ENCODE peak calls at places on chromosome 7, in nine cellular contexts. U is IMR-90, X is esophagus squamous epithelium, J is H1, C is suprapubic skin, K is stomach, M is body of pancreas, H is tibial nerve, O is heart left ventricle. S is an unnamed sample.
A peak's percentile ranks its signal among the peaks of the same experiment; 100 is the strongest.

GRCh38 chr7:36115448-36116321 is 37.4 kb upstream of the EEPD1 start:
- DNase-seq in J (no peak), U (peak; percentile 97), K (peak; percentile 75), M (peak; percentile 44), X (no peak), O (peak; percentile 85), C (peak; percentile 90), H (no peak), S (peak; percentile 53)

GRCh38 chr7:8923164-8923806 is 489.9 kb downstream of the NXPH1 start:
- DNase-seq in U (no peak), K (no peak), J (no peak), H (no peak), C (no peak), O (no peak), X (no peak), M (no peak), S (no peak)

GRCh38 chr7:131369354-131369753 is 41.7 kb downstream of the MKLN1 start:
- DNase-seq in J (no peak), H (no peak), M (no peak), C (no peak), U (no peak), K (no peak), O (no peak), X (no peak), S (no peak)

GRCh38 chr7:54995631-54996340 is 23.0 kb upstream of the EGFR start:
- DNase-seq in X (no peak), J (no peak), O (no peak), K (no peak), M (no peak), C (no peak), U (peak; percentile 91), H (no peak), S (no peak)

GRCh38 chr7:9204571-9204970 is 771.2 kb downstream of the NXPH1 start:
- DNase-seq in J (no peak), M (no peak), O (no peak), U (no peak), X (no peak), H (no peak), C (no peak), K (no peak), S (no peak)

GRCh38 chr7:47228386-47229014 is 353.4 kb downstream of the TNS3 start:
- DNase-seq in O (no peak), J (no peak), H (no peak), C (no peak), M (no peak), X (no peak), U (no peak), K (no peak), S (no peak)

GRCh38 chr7:143936087-143937009 is 1.3 kb downstream of the OR2F2 start:
- DNase-seq in K (no peak), J (no peak), X (no peak), M (no peak), H (no peak), O (no peak), C (no peak), U (peak; percentile 85), S (no peak)

GRCh38 chr7:80136276-80137045 is 1.8 kb downstream of the GNAI1 start:
- DNase-seq in J (no peak), M (no peak), K (no peak), X (no peak), O (no peak), U (peak; percentile 63), C (no peak), H (no peak), S (no peak)

GRCh38 chr7:142332421-142332820 is 74.6 kb upstream of the PRSS58 start:
- DNase-seq in X (no peak), K (no peak), O (no peak), M (no peak), U (no peak), H (no peak), C (no peak), J (no peak), S (no peak)

GRCh38 chr7:1359681-1360485 is 99.4 kb downstream of the MICALL2 start:
- DNase-seq in O (peak; percentile 54), X (no peak), J (no peak), M (no peak), K (no peak), U (no peak), C (peak; percentile 50), H (no peak), S (no peak)

GRCh38 chr7:143381427-143382125 is 431 bp downstream of the ZYX start:
- DNase-seq in K (peak; percentile 61), X (no peak), M (peak; percentile 76), C (peak; percentile 92), U (peak; percentile 79), J (no peak), H (peak; percentile 62), O (peak; percentile 91), S (peak; percentile 79)

GRCh38 chr7:99386584-99387238 is 12.2 kb downstream of the ARPC1B start:
- DNase-seq in C (no peak), K (no peak), U (peak; percentile 37), H (no peak), M (no peak), X (no peak), J (no peak), O (no peak), S (no peak)

GRCh38 chr7:43646603-43647313 is 63.9 kb downstream of the STK17A start:
- DNase-seq in O (no peak), C (no peak), U (peak; percentile 60), M (no peak), K (no peak), X (no peak), H (no peak), J (no peak), S (no peak)

GRCh38 chr7:45704683-45705016 is 130.5 kb downstream of the ADCY1 start:
- DNase-seq in H (no peak), U (no peak), X (no peak), K (no peak), O (no peak), M (no peak), J (no peak), C (no peak), S (peak; percentile 2)

GRCh38 chr7:72925546-72926120 is 738 bp downstream of the POM121 start:
- DNase-seq in X (no peak), K (no peak), C (no peak), J (no peak), U (no peak), H (no peak), M (no peak), O (no peak), S (no peak)

GRCh38 chr7:72919256-72919775 is 5.6 kb upstream of the POM121 start:
- DNase-seq in U (no peak), O (no peak), J (no peak), H (no peak), K (no peak), M (no peak), C (no peak), X (no peak), S (no peak)

GRCh38 chr7:72924417-72924747 is 513 bp upstream of the POM121 start:
- DNase-seq in H (no peak), M (no peak), X (no peak), O (no peak), C (no peak), J (no peak), K (no peak), U (no peak), S (no peak)

GRCh38 chr7:72924748-72925545 is at the start of gene POM121:
- DNase-seq in C (peak; percentile 87), U (peak; percentile 86), M (peak; percentile 86), H (peak; percentile 75), K (peak; percentile 90), X (no peak), O (peak; percentile 89), J (peak; percentile 57), S (peak; percentile 88)
- TF ChIP-seq POLR2A in C (peak; percentile 66), U (peak; percentile 92), M (peak; percentile 82), H (no peak), K (no peak), X (peak; percentile 77), O (peak; percentile 76), J (peak; percentile 94), S (no peak)

DNA sequence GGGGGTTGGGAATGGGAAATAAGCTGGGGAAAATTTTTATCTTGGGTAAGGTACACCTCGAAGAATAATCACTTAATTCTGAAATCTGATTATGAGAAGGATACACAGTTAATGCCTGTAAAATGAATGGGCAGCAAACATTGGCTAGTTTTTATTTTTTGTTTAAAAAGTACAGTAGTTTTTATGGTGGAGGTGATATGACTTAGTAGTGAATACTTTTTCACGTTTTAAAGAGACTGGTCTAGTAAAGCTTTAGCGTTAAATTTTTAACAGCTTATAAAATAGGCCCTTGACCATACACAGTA is 1.8 kb downstream of the PTPN12 start:
- DNase-seq in U (no peak), K (no peak), C (no peak), H (no peak), O (no peak), M (no peak), J (no peak), X (no peak), S (no peak)
- H3K4me1 ChIP-seq in U (peaks cover 14% of the 10 kb centered on the region), K (peaks cover 56% of the 10 kb centered on the region), C (peaks cover 42% of the 10 kb centered on the region), H (peaks cover 18% of the 10 kb centered on the region), O (peaks cover 15% of the 10 kb centered on the region), M (peaks cover 19% of the 10 kb centered on the region), J (no peaks in the 10 kb centered on the region), X (peaks cover 59% of the 10 kb centered on the region), S (no peaks in the 10 kb centered on the region)

DNA sequence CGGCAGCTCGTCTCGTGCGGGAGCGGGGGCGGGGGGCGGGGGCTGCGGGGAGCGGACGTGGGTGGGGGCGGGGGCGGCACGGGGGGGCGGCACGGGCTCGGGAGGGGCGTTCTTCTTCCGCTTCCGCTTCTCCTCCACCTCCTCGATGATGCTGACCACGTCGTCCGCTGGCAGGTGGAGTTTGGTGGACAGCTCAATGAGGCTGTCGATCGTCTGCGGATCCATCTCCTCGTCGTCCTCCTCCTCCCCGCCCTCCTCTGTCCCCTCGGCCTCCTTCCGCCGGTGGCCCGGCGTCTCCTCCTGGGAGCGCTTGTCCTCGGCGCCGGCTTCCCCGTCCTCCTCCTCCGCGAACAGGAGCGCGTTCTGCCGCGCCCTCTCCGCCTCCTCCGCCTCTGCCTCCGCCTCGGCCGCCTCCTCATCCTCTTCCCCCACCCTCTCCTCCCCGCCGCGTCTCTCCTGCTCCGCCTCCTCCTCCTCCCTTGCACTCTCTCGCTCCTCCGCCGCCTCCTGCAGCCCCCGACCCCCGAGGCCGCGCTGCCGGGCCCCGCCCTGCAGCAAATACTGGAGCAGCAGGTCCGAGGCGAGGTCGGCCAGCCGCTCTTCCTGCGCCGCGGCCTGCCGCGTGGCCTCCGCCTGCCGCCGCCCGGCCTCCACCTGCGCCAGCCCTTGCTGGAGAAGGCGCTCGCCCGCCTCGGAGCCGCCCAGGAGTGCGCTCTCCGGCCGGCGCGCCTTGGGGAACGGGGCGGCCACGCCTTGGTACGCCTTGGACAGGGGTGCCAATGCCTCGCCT is 1.9 kb downstream of the VGF start:
- DNase-seq in C (no peak), O (no peak), M (peak; percentile 18), H (no peak), K (no peak), X (no peak), U (no peak), J (no peak), S (peak; percentile 54)
- H3K27me3 ChIP-seq in C (peaks cover 67% of the 10 kb centered on the region), O (peaks cover 61% of the 10 kb centered on the region), M (no peaks in the 10 kb centered on the region), H (peaks cover 7% of the 10 kb centered on the region), K (peaks cover 24% of the 10 kb centered on the region), X (peaks cover 41% of the 10 kb centered on the region), U (peaks cover 22% of the 10 kb centered on the region), J (peaks cover 5% of the 10 kb centered on the region), S (no peaks in the 10 kb centered on the region)

GRCh38 chr7:12879139-12879538 is 191.7 kb downstream of the ARL4A start:
- DNase-seq in H (no peak), X (no peak), K (no peak), M (no peak), U (no peak), C (no peak), O (no peak), J (no peak), S (no peak)
- TF ChIP-seq POLR2A in H (no peak), X (no peak), K (no peak), M (no peak), U (no peak), C (no peak), O (no peak), J (no peak), S (no peak)